ENCODE peak calls at places on chromosomes 1 and 21, in six cellular contexts. E, I, Z, B, V and Y are unnamed samples. For H3K9me3 and H3K4me1, the result is how much of the 10 kb centered on the place peaks cover.

GRCh38 chr1:96509944-96510343 is 211.6 kb upstream of the PTBP2 start:
- DNase-seq in E (no peak), I (no peak), Z (no peak), B (no peak), V (no peak), Y (no peak)

GRCh38 chr1:205344010-205344808 is 12.5 kb downstream of the KLHDC8A start:
- DNase-seq in E (peak), I (peak), Z (peak), B (no peak), V (peak), Y (peak)

GRCh38 chr1:31793086-31793485 is 22.7 kb downstream of the SPOCD1 start:
- DNase-seq in E (no peak), I (peak), Z (no peak), B (peak), V (no peak), Y (peak)

GRCh38 chr1:235597867-235598553 is 51.6 kb downstream of the GNG4 start:
- DNase-seq in E (no peak), I (no peak), Z (peak), B (no peak), V (no peak), Y (no peak)

GRCh38 chr1:232878141-232878540 is 72.3 kb upstream of the NTPCR start:
- DNase-seq in E (no peak), I (no peak), Z (no peak), B (no peak), V (no peak), Y (no peak)

GRCh38 chr1:232613752-232614381 is 16.1 kb downstream of the SIPA1L2 start:
- DNase-seq in E (no peak), I (no peak), Z (peak), B (no peak), V (no peak), Y (no peak)

GRCh38 chr21:15731243-15731613 is 1.4 kb downstream of the USP25 start:
- DNase-seq in E (no peak), I (no peak), Z (no peak), B (no peak), V (no peak), Y (no peak)

GRCh38 chr1:162904579-162904978 is 43.6 kb upstream of the CCDC190 start:
- DNase-seq in E (no peak), I (no peak), Z (no peak), B (peak), V (no peak), Y (no peak)

GRCh38 chr1:238753205-238753720 is 633.1 kb upstream of the CHRM3 start:
- DNase-seq in E (no peak), I (no peak), Z (no peak), B (no peak), V (no peak), Y (no peak)

GRCh38 chr1:172900359-172900997 is 150.3 kb downstream of the TNFSF18 start:
- DNase-seq in E (no peak), I (no peak), Z (no peak), B (no peak), V (no peak), Y (no peak)

GRCh38 chr1:214604543-214604942 is 1.5 kb downstream of the CENPF start:
- DNase-seq in E (no peak), I (no peak), Z (no peak), B (no peak), V (no peak), Y (no peak)

GRCh38 chr1:229070168-229070567 is 200.7 kb upstream of the RAB4A start:
- DNase-seq in E (peak), I (peak), Z (peak), B (peak), V (no peak), Y (peak)

GRCh38 chr21:36910581-36911307 is 55.7 kb downstream of the HLCS start:
- DNase-seq in E (no peak), I (no peak), Z (no peak), B (no peak), V (no peak), Y (no peak)

GRCh38 chr1:213244664-213245091 is 193.6 kb downstream of the RPS6KC1 start:
- DNase-seq in E (no peak), I (no peak), Z (peak), B (peak), V (no peak), Y (no peak)

GRCh38 chr1:219296430-219296850 is 122.8 kb downstream of the LYPLAL1 start:
- DNase-seq in E (no peak), I (no peak), Z (no peak), B (no peak), V (no peak), Y (no peak)

GRCh38 chr1:13664451-13664850 is 35.5 kb upstream of the PRDM2 start:
- DNase-seq in E (no peak), I (no peak), Z (no peak), B (no peak), V (no peak), Y (no peak)

GRCh38 chr1:222225171-222225570 is 322.7 kb downstream of the HHIPL2 start:
- DNase-seq in E (no peak), I (no peak), Z (no peak), B (no peak), V (no peak), Y (no peak)

GRCh38 chr1:167210966-167211674 is 9.6 kb upstream of the POU2F1 start:
- DNase-seq in E (no peak), I (no peak), Z (no peak), B (no peak), V (no peak), Y (no peak)

GRCh38 chr1:26203642-26204318 is 13.4 kb downstream of the CATSPER4 start:
- DNase-seq in E (no peak), I (no peak), Z (no peak), B (no peak), V (no peak), Y (no peak)

GRCh38 chr1:156931553-156931952 is 11.1 kb downstream of the LRRC71 start:
- DNase-seq in E (no peak), I (no peak), Z (no peak), B (no peak), V (no peak), Y (no peak)

GRCh38 chr1:222382171-222382570 is 165.7 kb downstream of the HHIPL2 start:
- DNase-seq in E (no peak), I (no peak), Z (no peak), B (no peak), V (no peak), Y (no peak)

GRCh38 chr1:182056596-182057366 is 4.7 kb downstream of the ZNF648 start:
- DNase-seq in E (no peak), I (no peak), Z (no peak), B (no peak), V (no peak), Y (no peak)

GRCh38 chr1:101438359-101438758 is 201.5 kb downstream of the S1PR1 start:
- DNase-seq in E (no peak), I (no peak), Z (peak), B (no peak), V (no peak), Y (no peak)

GRCh38 chr1:224170748-224171478 is 12.1 kb upstream of the DEGS1 start:
- DNase-seq in E (peak), I (peak), Z (no peak), B (no peak), V (no peak), Y (peak)

GRCh38 chr1:189149547-189150375 is 1327.9 kb downstream of the BRINP3 start:
- DNase-seq in E (no peak), I (no peak), Z (peak), B (no peak), V (no peak), Y (peak)

GRCh38 chr1:27133990-27134389 is 20.9 kb downstream of the SLC9A1 start:
- DNase-seq in E (no peak), I (no peak), Z (no peak), B (no peak), V (no peak), Y (no peak)

GRCh38 chr1:7857951-7858350 is 5.1 kb upstream of the UTS2 start:
- DNase-seq in E (no peak), I (no peak), Z (no peak), B (no peak), V (no peak), Y (no peak)

GRCh38 chr1:24134376-24134775 is 8.6 kb downstream of the IL22RA1 start:
- DNase-seq in E (no peak), I (no peak), Z (no peak), B (no peak), V (no peak), Y (peak)

GRCh38 chr21:34670220-34670961 is 1.6 kb downstream of the CLIC6 start:
- DNase-seq in E (no peak), I (no peak), Z (peak), B (no peak), V (no peak), Y (peak)

GRCh38 chr1:149995927-149996326 is 14.6 kb downstream of the OTUD7B start:
- DNase-seq in E (no peak), I (no peak), Z (no peak), B (no peak), V (no peak), Y (no peak)

GRCh38 chr1:231487019-231487418 is 41.5 kb upstream of the TSNAX start:
- DNase-seq in E (no peak), I (no peak), Z (peak), B (no peak), V (no peak), Y (no peak)

GRCh38 chr1:182614796-182615451 is 10.7 kb upstream of the RGS16 start:
- DNase-seq in E (peak), I (peak), Z (peak), B (peak), V (peak), Y (peak)

GRCh38 chr1:178456472-178456871 is 40.3 kb downstream of the CLEC20A start:
- DNase-seq in E (no peak), I (no peak), Z (no peak), B (no peak), V (no peak), Y (no peak)
- H3K9me3 ChIP-seq in E (under half), I (under half), Z (under half), B (under half), V (under half), Y (under half)

DNA sequence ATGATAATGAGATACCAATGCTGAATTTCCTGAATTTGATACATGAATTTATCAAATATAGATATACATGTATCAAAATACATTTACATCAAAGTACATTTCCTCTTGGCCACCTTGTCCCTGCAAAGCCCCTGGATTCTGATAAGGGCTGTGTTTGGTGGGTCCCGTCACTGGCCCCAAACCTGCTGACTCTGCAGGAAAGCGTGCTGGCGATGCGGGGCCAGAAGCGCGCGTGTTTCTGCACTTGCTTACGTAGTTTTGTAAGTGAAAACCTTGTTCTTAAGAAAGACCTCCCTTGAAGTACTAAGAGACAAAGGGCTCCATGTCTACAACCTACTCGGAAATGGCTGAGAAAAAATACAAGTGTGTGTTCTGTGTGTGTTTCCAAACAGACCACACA is 11.0 kb downstream of the ITGB2 start:
- DNase-seq in E (no peak), I (no peak), Z (no peak), B (no peak), V (no peak), Y (no peak)
- H3K4me1 ChIP-seq in E (under half), I (half or more), Z (under half), B (under half), V (half or more), Y (half or more)

DNA sequence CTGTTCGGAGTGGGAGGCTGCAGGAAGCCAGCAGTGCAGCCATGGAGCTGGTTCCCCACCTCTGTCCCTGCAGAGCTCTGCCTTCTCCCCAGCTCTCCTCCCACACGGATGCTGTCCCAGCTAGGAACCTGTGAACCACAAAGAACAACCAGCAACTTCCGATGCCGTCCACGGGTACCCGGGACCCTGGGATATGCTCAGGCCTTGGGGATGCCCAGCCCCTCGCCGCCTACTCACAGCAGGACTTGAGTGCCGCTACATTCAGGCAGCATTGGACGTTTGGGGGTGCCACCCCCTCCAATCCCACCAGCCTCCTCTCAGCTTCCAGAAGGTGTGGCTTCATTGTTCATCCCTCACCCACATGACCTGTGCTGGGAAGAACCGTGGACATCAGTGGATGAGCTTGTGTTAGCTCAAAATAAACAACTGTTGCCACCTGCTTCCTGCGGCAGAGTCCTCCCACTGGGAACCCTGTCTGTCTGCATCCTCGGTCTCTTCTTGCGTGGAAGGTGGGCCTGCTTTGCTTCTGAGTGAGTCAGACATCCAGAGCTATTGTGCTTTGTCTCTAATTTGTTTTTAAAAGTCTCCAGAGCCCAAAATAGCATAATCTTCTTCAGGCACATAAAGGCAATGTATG is 20.1 kb upstream of the AJAP1 start:
- DNase-seq in E (no peak), I (no peak), Z (no peak), B (no peak), V (no peak), Y (peak)
- H3K9me3 ChIP-seq in E (under half), I (under half), Z (under half), B (under half), V (under half), Y (under half)

GRCh38 chr21:38813143-38813542 is 7.4 kb downstream of the ETS2 start:
- DNase-seq in E (no peak), I (no peak), Z (no peak), B (no peak), V (no peak), Y (no peak)
- H3K4me1 ChIP-seq in E (under half), I (half or more), Z (under half), B (under half), V (under half), Y (half or more)

GRCh38 chr21:20523191-20523590 is 475.0 kb upstream of the NCAM2 start:
- DNase-seq in E (no peak), I (no peak), Z (no peak), B (no peak), V (no peak), Y (no peak)
- H3K9me3 ChIP-seq in E (under half), I (under half), Z (under half), B (under half), V (under half), Y (under half)

GRCh38 chr1:36339215-36339614 is 15.8 kb upstream of the EVA1B start:
- DNase-seq in E (no peak), I (no peak), Z (no peak), B (no peak), V (no peak), Y (no peak)
- H3K4me1 ChIP-seq in E (under half), I (under half), Z (under half), B (under half), V (under half), Y (under half)

GRCh38 chr1:152410028-152410427 is 4.0 kb downstream of the CRNN start:
- DNase-seq in E (no peak), I (no peak), Z (no peak), B (no peak), V (no peak), Y (no peak)
- H3K9me3 ChIP-seq in E (under half), I (under half), Z (under half), B (under half), V (under half), Y (under half)